ENCODE peak calls at places on chromosomes 16 and 17, in seven cellular contexts. L is neuronal stem cell, T is mesendoderm, O is H9, Z is mesenchymal stem cell, B is trophoblast cell, A is H1. Q is an unnamed sample.
A peak's percentile ranks its signal among the peaks of the same experiment; 100 is the strongest.

GRCh38 chr16:4316732-4317461 is 1.0 kb downstream of the GLIS2 start:
- DNase-seq in L (no peak), T (no peak), O (no peak), Z (no peak), B (no peak), A (peak; percentile 77), Q (no peak)

GRCh38 chr17:49287481-49287880 is 56.9 kb upstream of the PHOSPHO1 start:
- DNase-seq in L (no peak), T (no peak), O (no peak), Z (no peak), B (no peak), A (no peak), Q (no peak)

GRCh38 chr17:16924701-16925440 is 47.0 kb downstream of the TNFRSF13B start:
- DNase-seq in L (no peak), T (no peak), O (no peak), Z (no peak), B (no peak), A (no peak), Q (no peak)

GRCh38 chr17:81434079-81434478 is 38.8 kb downstream of the BAHCC1 start:
- DNase-seq in L (no peak), T (no peak), O (no peak), Z (no peak), B (no peak), A (no peak), Q (no peak)

GRCh38 chr16:3495166-3495565 is at the start of gene C16orf90:
- DNase-seq in L (no peak), T (no peak), O (no peak), Z (no peak), B (no peak), A (no peak), Q (no peak)

GRCh38 chr16:22213801-22214200 is 7.7 kb downstream of the EEF2K start:
- DNase-seq in L (no peak), T (no peak), O (no peak), Z (no peak), B (no peak), A (no peak), Q (no peak)

GRCh38 chr17:58086953-58087352 is 3.7 kb downstream of the DYNLL2 start:
- DNase-seq in L (no peak), T (no peak), O (peak; percentile 25), Z (no peak), B (no peak), A (peak; percentile 28), Q (no peak)

GRCh38 chr16:23607740-23608139 is 11.6 kb upstream of the NDUFAB1 start:
- DNase-seq in L (no peak), T (peak; percentile 9), O (no peak), Z (no peak), B (no peak), A (no peak), Q (peak; percentile 47)

GRCh38 chr17:57995076-57995956 is 7.3 kb upstream of the VEZF1 start:
- DNase-seq in L (peak; percentile 58), T (peak; percentile 91), O (peak; percentile 84), Z (peak; percentile 88), B (peak; percentile 48), A (no peak), Q (peak; percentile 81)

GRCh38 chr16:81204794-81205680 is 33.5 kb upstream of the BCO1 start:
- DNase-seq in L (peak; percentile 49), T (peak; percentile 47), O (no peak), Z (peak; percentile 68), B (peak; percentile 50), A (peak; percentile 55), Q (peak; percentile 64)

GRCh38 chr17:78922876-78923498 is 2.2 kb downstream of the TIMP2 start:
- DNase-seq in L (no peak), T (no peak), O (peak; percentile 35), Z (no peak), B (no peak), A (no peak), Q (no peak)

GRCh38 chr17:12744298-12744697 is 45.0 kb upstream of the ARHGAP44 start:
- DNase-seq in L (no peak), T (peak; percentile 27), O (peak; percentile 36), Z (peak; percentile 13), B (peak; percentile 53), A (no peak), Q (peak; percentile 69)

GRCh38 chr16:14101415-14101814 is 30.3 kb downstream of the MRTFB start:
- DNase-seq in L (no peak), T (no peak), O (no peak), Z (no peak), B (no peak), A (no peak), Q (no peak)

GRCh38 chr17:33981713-33982601 is 273.1 kb upstream of the CCL2 start:
- DNase-seq in L (no peak), T (no peak), O (no peak), Z (no peak), B (no peak), A (no peak), Q (no peak)

GRCh38 chr17:12947047-12947446 is 70.8 kb downstream of the ELAC2 start:
- DNase-seq in L (no peak), T (no peak), O (no peak), Z (no peak), B (no peak), A (no peak), Q (no peak)

GRCh38 chr17:9050801-9051401 is 29.6 kb downstream of the NTN1 start:
- DNase-seq in L (no peak), T (peak; percentile 89), O (peak; percentile 88), Z (no peak), B (peak; percentile 80), A (peak; percentile 59), Q (no peak)

GRCh38 chr17:15348030-15348429 is 6.6 kb upstream of the TEKT3 start:
- DNase-seq in L (no peak), T (no peak), O (no peak), Z (no peak), B (no peak), A (no peak), Q (peak; percentile 34)

GRCh38 chr17:79072544-79072943 is 2.1 kb upstream of the ENGASE start:
- DNase-seq in L (no peak), T (no peak), O (no peak), Z (no peak), B (no peak), A (no peak), Q (no peak)

GRCh38 chr17:33021731-33022408 is 30.2 kb downstream of the SPACA3 start:
- DNase-seq in L (no peak), T (peak; percentile 37), O (peak; percentile 60), Z (no peak), B (no peak), A (peak; percentile 48), Q (peak; percentile 11)

GRCh38 chr16:47506800-47507199 is 45.7 kb downstream of the PHKB start:
- DNase-seq in L (no peak), T (no peak), O (no peak), Z (no peak), B (no peak), A (no peak), Q (no peak)

GRCh38 chr17:27927781-27928180 is 34.6 kb upstream of the LYRM9 start:
- DNase-seq in L (no peak), T (no peak), O (no peak), Z (no peak), B (no peak), A (no peak), Q (no peak)

GRCh38 chr17:28180449-28180848 is 138.0 kb downstream of the NLK start:
- DNase-seq in L (no peak), T (no peak), O (no peak), Z (peak; percentile 45), B (no peak), A (no peak), Q (peak; percentile 69)

GRCh38 chr17:42809250-42809649 is 10.6 kb downstream of the CNTD1 start:
- DNase-seq in L (no peak), T (no peak), O (no peak), Z (peak; percentile 72), B (no peak), A (no peak), Q (peak; percentile 93)

GRCh38 chr16:77624085-77624484 is 98.2 kb upstream of the NUDT7 start:
- DNase-seq in L (no peak), T (no peak), O (no peak), Z (no peak), B (no peak), A (no peak), Q (no peak)

GRCh38 chr17:72351884-72352346 is 231.1 kb downstream of the SOX9 start:
- DNase-seq in L (no peak), T (peak; percentile 30), O (peak; percentile 54), Z (no peak), B (no peak), A (peak; percentile 51), Q (no peak)

GRCh38 chr16:1170076-1170418 is 17.1 kb downstream of the CACNA1H start:
- DNase-seq in L (no peak), T (no peak), O (no peak), Z (no peak), B (no peak), A (no peak), Q (no peak)

DNA sequence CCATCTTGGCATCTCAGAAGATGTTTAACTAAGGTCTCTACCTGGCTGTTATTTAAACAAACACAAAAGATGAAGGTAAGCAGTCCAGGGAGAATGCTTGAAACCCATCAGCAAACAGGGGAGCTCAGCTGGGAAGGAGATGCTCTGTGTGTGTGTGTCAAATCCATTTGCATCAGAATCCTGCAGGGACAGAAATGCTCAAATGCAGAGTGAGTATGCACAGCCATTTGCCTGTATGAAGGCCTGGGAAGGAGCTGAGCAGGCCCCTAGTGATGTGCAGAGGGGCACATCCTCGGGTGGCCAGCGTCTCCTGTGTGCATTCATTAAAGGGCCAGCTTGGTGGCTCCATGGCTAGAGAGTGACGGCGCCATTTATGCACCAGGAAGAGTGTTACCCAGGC is 34.3 kb upstream of the IRX3 start:
- DNase-seq in L (no peak), T (no peak), O (no peak), Z (no peak), B (no peak), A (no peak), Q (no peak)
- H2AK5ac ChIP-seq in L (no peak overlapping the region), T (no peak overlapping the region), O (no peak overlapping the region), Z (no peak overlapping the region), B (no peak overlapping the region), A (no peak overlapping the region), Q (no peak overlapping the region)

GRCh38 chr17:68460715-68461114 is 3.4 kb upstream of the WIPI1 start:
- DNase-seq in L (no peak), T (no peak), O (no peak), Z (no peak), B (no peak), A (no peak), Q (no peak)
- H3K9ac ChIP-seq in L (no peak overlapping the region), T (no peak overlapping the region), O (no peak overlapping the region), Z (peak overlapping the region; percentile 15), B (no peak overlapping the region), A (no peak overlapping the region), Q (no peak overlapping the region)

DNA sequence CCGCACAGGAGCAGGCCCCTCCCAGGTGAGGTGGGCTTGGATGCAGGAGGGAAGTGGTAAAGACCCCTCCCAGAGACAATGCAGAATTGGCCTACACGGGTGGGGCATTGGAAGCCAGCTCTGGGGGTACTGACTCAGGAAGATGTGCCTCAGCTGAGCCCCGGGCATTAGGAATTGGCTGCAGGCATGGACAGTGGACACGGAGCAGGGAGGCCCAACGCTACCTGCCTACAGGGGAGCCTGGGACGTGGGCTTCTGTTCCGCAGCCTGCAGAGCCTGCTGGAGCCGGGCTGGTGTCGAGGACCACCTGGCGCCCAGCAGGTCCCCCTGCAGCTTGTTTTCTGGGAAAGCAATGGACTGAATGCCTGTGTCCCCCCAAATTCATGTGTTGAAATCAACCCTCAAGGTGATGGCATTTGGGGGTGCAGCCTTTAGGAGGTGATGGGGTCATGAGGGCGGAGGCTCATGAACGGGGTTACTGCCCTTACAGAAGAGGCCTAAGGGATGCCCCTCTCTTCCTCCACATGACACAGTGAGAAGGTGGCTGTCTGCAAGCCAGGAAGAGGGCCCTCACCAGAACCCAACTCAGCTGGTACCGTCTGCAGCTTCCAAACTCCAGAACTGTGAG is 97.7 kb downstream of the METRNL start:
- DNase-seq in L (no peak), T (no peak), O (no peak), Z (no peak), B (no peak), A (peak; percentile 26), Q (no peak)
- H2AK5ac ChIP-seq in L (peak overlapping the region; percentile 28), T (no peak overlapping the region), O (no peak overlapping the region), Z (no peak overlapping the region), B (no peak overlapping the region), A (no peak overlapping the region), Q (no peak overlapping the region)

GRCh38 chr16:16009396-16009795 is 60.0 kb downstream of the ABCC1 start:
- DNase-seq in L (no peak), T (no peak), O (no peak), Z (no peak), B (no peak), A (no peak), Q (no peak)
- H3K9ac ChIP-seq in L (no peak overlapping the region), T (no peak overlapping the region), O (no peak overlapping the region), Z (no peak overlapping the region), B (peak overlapping the region; percentile 48), A (no peak overlapping the region), Q (no peak overlapping the region)

Q was measured in IMR-90.